ENCODE peak calls at places on chromosomes 5 and 9, in five cellular contexts. U is HuH-7.5; K is BJ; V is activated effector memory CD4-positive, alpha-beta T cell treated with anti-CD3 and anti-CD28 coated beads, Interleukin-2, amount 50 U/mL, for 16 hours; X is AML-193. C is an unnamed sample.

GRCh38 chr5:963673-964531 is 44.7 kb upstream of the NKD2 start:
- DNase-seq in U (no peak), K (peak; percentile 70), V (peak; percentile 72), X (peak; percentile 76), C (no peak)

GRCh38 chr5:10623305-10623910 is 59.5 kb downstream of the ANKRD33B start:
- DNase-seq in U (no peak), K (no peak), V (no peak), X (no peak), C (no peak)

GRCh38 chr5:128770907-128771306 is 194.4 kb upstream of the SLC27A6 start:
- DNase-seq in U (no peak), K (no peak), V (no peak), X (no peak), C (no peak)

GRCh38 chr5:180060192-180060591 is 11.4 kb downstream of the RNF130 start:
- DNase-seq in U (no peak), K (no peak), V (no peak), X (no peak), C (no peak)

GRCh38 chr5:35487255-35488035 is 130.2 kb upstream of the SPEF2 start:
- DNase-seq in U (no peak), K (peak; percentile 46), V (no peak), X (no peak), C (no peak)

GRCh38 chr5:979100-979817 is 29.3 kb upstream of the NKD2 start:
- DNase-seq in U (no peak), K (no peak), V (no peak), X (no peak), C (peak; percentile 77)

GRCh38 chr5:7886849-7887460 is 18.0 kb downstream of the MTRR start:
- DNase-seq in U (no peak), K (no peak), V (no peak), X (peak; percentile 44), C (no peak)

GRCh38 chr5:129672006-129672405 is 75.9 kb upstream of the MINAR2 start:
- DNase-seq in U (no peak), K (no peak), V (no peak), X (no peak), C (no peak)

GRCh38 chr9:106933470-106933869 is 70.5 kb downstream of the ZNF462 start:
- DNase-seq in U (no peak), K (no peak), V (no peak), X (no peak), C (no peak)

GRCh38 chr9:38437193-38437823 is 13.1 kb upstream of the IGFBPL1 start:
- DNase-seq in U (peak; percentile 39), K (no peak), V (no peak), X (no peak), C (peak; percentile 60)

GRCh38 chr9:114373960-114374730 is 13.6 kb downstream of the AKNA start:
- DNase-seq in U (no peak), K (no peak), V (peak; percentile 63), X (no peak), C (no peak)

GRCh38 chr5:172453206-172453985 is 929 bp downstream of the SH3PXD2B start:
- DNase-seq in U (peak; percentile 59), K (peak; percentile 22), V (peak; percentile 45), X (no peak), C (no peak)

GRCh38 chr5:147101654-147102053 is 133.2 kb upstream of the STK32A start:
- DNase-seq in U (no peak), K (no peak), V (no peak), X (no peak), C (no peak)

GRCh38 chr5:80566711-80567259 is 3.3 kb downstream of the ANKRD34B start:
- DNase-seq in U (no peak), K (no peak), V (no peak), X (no peak), C (no peak)

GRCh38 chr5:175517824-175518450 is 39.6 kb downstream of the SFXN1 start:
- DNase-seq in U (no peak), K (peak; percentile 31), V (peak; percentile 93), X (no peak), C (no peak)

GRCh38 chr5:93789173-93790070 is 48.0 kb upstream of the POU5F2 start:
- DNase-seq in U (no peak), K (peak; percentile 68), V (no peak), X (no peak), C (no peak)

GRCh38 chr5:135112008-135112670 is 78.1 kb upstream of the PITX1 start:
- DNase-seq in U (no peak), K (no peak), V (no peak), X (no peak), C (no peak)

GRCh38 chr5:116575635-116576042 is 1.0 kb upstream of the SEMA6A start:
- DNase-seq in U (no peak), K (no peak), V (no peak), X (no peak), C (no peak)

GRCh38 chr5:174317261-174317894 is 271.9 kb downstream of the NSG2 start:
- DNase-seq in U (peak; percentile 63), K (no peak), V (peak; percentile 21), X (no peak), C (no peak)

GRCh38 chr9:532707-533106 is 308.8 kb upstream of the DMRT1 start:
- DNase-seq in U (no peak), K (no peak), V (no peak), X (no peak), C (no peak)

GRCh38 chr5:110757118-110757729 is 18.4 kb downstream of the SLC25A46 start:
- DNase-seq in U (no peak), K (no peak), V (no peak), X (peak; percentile 47), C (no peak)

GRCh38 chr5:24397601-24398000 is 247.2 kb downstream of the CDH10 start:
- DNase-seq in U (no peak), K (no peak), V (no peak), X (no peak), C (no peak)

GRCh38 chr9:38178282-38178681 is 109.3 kb upstream of the SHB start:
- DNase-seq in U (no peak), K (no peak), V (no peak), X (no peak), C (no peak)

GRCh38 chr9:32351845-32352244 is 32.6 kb upstream of the ACO1 start:
- DNase-seq in U (no peak), K (no peak), V (no peak), X (peak; percentile 67), C (no peak)

GRCh38 chr9:74838351-74838750 is 49.4 kb downstream of the TRPM6 start:
- DNase-seq in U (no peak), K (no peak), V (no peak), X (no peak), C (no peak)

GRCh38 chr5:10595305-10595677 is 31.4 kb downstream of the ANKRD33B start:
- DNase-seq in U (no peak), K (peak; percentile 26), V (no peak), X (no peak), C (no peak)

GRCh38 chr5:87360132-87360531 is 52.6 kb downstream of the CCNH start:
- DNase-seq in U (no peak), K (no peak), V (no peak), X (no peak), C (no peak)

GRCh38 chr9:115378246-115378645 is 260.3 kb upstream of the TNC start:
- DNase-seq in U (no peak), K (no peak), V (no peak), X (no peak), C (no peak)

GRCh38 chr5:21165344-21165743 is 1177.3 kb upstream of the CDH18 start:
- DNase-seq in U (no peak), K (no peak), V (no peak), X (no peak), C (no peak)